ENCODE peak calls at places on chromosomes 6 and 20, in nine cellular contexts. D is K562, O is HL-60, Y is HCT116, X is suprapubic skin, K is breast epithelium, A is Panc1, N is transverse colon, W is stomach. L is an unnamed sample.

GRCh38 chr20:32028647-32029372 is 18.6 kb downstream of the CCM2L start:
- DNase-seq in D (no peak), O (no peak), Y (no peak), X (no peak), K (no peak), A (no peak), N (no peak), W (no peak), L (no peak)

GRCh38 chr6:19757036-19757435 is 80.1 kb upstream of the ID4 start:
- DNase-seq in D (no peak), O (no peak), Y (no peak), X (no peak), K (no peak), A (no peak), N (no peak), W (no peak), L (no peak)

GRCh38 chr6:131694832-131695426 is 6.3 kb downstream of the OR2A4 start:
- DNase-seq in D (peak), O (peak), Y (peak), X (no peak), K (no peak), A (peak), N (peak), W (peak), L (peak)

GRCh38 chr6:129903082-129903481 is 42.0 kb upstream of the TMEM244 start:
- DNase-seq in D (no peak), O (no peak), Y (no peak), X (no peak), K (no peak), A (no peak), N (no peak), W (no peak), L (no peak)

GRCh38 chr20:4672948-4673347 is 48.8 kb upstream of the PRND start:
- DNase-seq in D (no peak), O (no peak), Y (no peak), X (no peak), K (no peak), A (no peak), N (no peak), W (no peak), L (no peak)

GRCh38 chr6:147507162-147508072 is 1.1 kb upstream of the SAMD5 start:
- DNase-seq in D (no peak), O (no peak), Y (no peak), X (no peak), K (no peak), A (no peak), N (peak), W (no peak), L (no peak)

GRCh38 chr6:42260972-42261371 is 43.3 kb upstream of the MRPS10 start:
- DNase-seq in D (peak), O (peak), Y (no peak), X (no peak), K (no peak), A (no peak), N (peak), W (no peak), L (no peak)

GRCh38 chr20:58675641-58676040 is 17.0 kb upstream of the NPEPL1 start:
- DNase-seq in D (no peak), O (no peak), Y (no peak), X (no peak), K (no peak), A (no peak), N (no peak), W (no peak), L (no peak)

GRCh38 chr6:9657994-9658393 is 756.9 kb downstream of the TFAP2A start:
- DNase-seq in D (no peak), O (no peak), Y (no peak), X (no peak), K (no peak), A (no peak), N (no peak), W (no peak), L (no peak)

GRCh38 chr6:19691465-19692167 is 145.6 kb upstream of the ID4 start:
- DNase-seq in D (no peak), O (no peak), Y (no peak), X (no peak), K (no peak), A (no peak), N (no peak), W (no peak), L (no peak)

GRCh38 chr20:62066983-62067433 is 1.3 kb upstream of the TAF4 start:
- DNase-seq in D (peak), O (no peak), Y (no peak), X (no peak), K (no peak), A (no peak), N (peak), W (no peak), L (no peak)

GRCh38 chr6:41779336-41779735 is 364 bp downstream of the FRS3 start:
- DNase-seq in D (no peak), O (no peak), Y (no peak), X (no peak), K (no peak), A (no peak), N (no peak), W (no peak), L (no peak)

GRCh38 chr6:163432300-163432699 is 17.8 kb downstream of the QKI start:
- DNase-seq in D (no peak), O (no peak), Y (no peak), X (no peak), K (no peak), A (no peak), N (no peak), W (no peak), L (no peak)

GRCh38 chr20:50108571-50109235 is 4.2 kb downstream of the UBE2V1 start:
- DNase-seq in D (no peak), O (no peak), Y (no peak), X (peak), K (no peak), A (no peak), N (no peak), W (no peak), L (no peak)

GRCh38 chr6:106089981-106090380 is 3.8 kb downstream of the PRDM1 start:
- DNase-seq in D (no peak), O (peak), Y (no peak), X (no peak), K (no peak), A (no peak), N (no peak), W (no peak), L (no peak)

GRCh38 chr6:139376604-139377218 is 2.3 kb upstream of the CITED2 start:
- DNase-seq in D (no peak), O (no peak), Y (no peak), X (peak), K (peak), A (no peak), N (peak), W (peak), L (peak)

GRCh38 chr20:55974491-55975202 is 30.7 kb downstream of the CBLN4 start:
- DNase-seq in D (no peak), O (no peak), Y (no peak), X (no peak), K (no peak), A (no peak), N (no peak), W (no peak), L (no peak)

GRCh38 chr6:81890846-81891245 is 138.4 kb upstream of the TENT5A start:
- DNase-seq in D (no peak), O (no peak), Y (no peak), X (no peak), K (no peak), A (no peak), N (no peak), W (no peak), L (no peak)

GRCh38 chr6:16836186-16836981 is 75.1 kb upstream of the ATXN1 start:
- DNase-seq in D (no peak), O (no peak), Y (no peak), X (no peak), K (no peak), A (no peak), N (no peak), W (no peak), L (no peak)

GRCh38 chr6:39083111-39083702 is 31.8 kb downstream of the SAYSD1 start:
- DNase-seq in D (no peak), O (no peak), Y (no peak), X (no peak), K (no peak), A (no peak), N (no peak), W (no peak), L (no peak)

GRCh38 chr20:50012282-50013263 is 29.8 kb downstream of the SNAI1 start:
- DNase-seq in D (peak), O (peak), Y (no peak), X (no peak), K (no peak), A (no peak), N (peak), W (no peak), L (no peak)

GRCh38 chr6:52718535-52718934 is 44.7 kb downstream of the GSTA2 start:
- DNase-seq in D (no peak), O (no peak), Y (no peak), X (no peak), K (no peak), A (no peak), N (no peak), W (no peak), L (no peak)

GRCh38 chr20:17841751-17842191 is 126.8 kb downstream of the SNX5 start:
- DNase-seq in D (no peak), O (no peak), Y (no peak), X (no peak), K (no peak), A (no peak), N (no peak), W (no peak), L (no peak)

GRCh38 chr6:100892693-100893092 is 11.6 kb upstream of the ASCC3 start:
- DNase-seq in D (no peak), O (no peak), Y (no peak), X (no peak), K (no peak), A (no peak), N (no peak), W (no peak), L (no peak)

GRCh38 chr6:26327450-26328264 is 37.3 kb upstream of the BTN3A2 start:
- DNase-seq in D (no peak), O (peak), Y (peak), X (no peak), K (no peak), A (no peak), N (peak), W (no peak), L (no peak)

GRCh38 chr6:113306552-113307145 is 550.5 kb upstream of the MARCKS start:
- DNase-seq in D (peak), O (peak), Y (peak), X (peak), K (peak), A (peak), N (peak), W (peak), L (peak)

GRCh38 chr6:5497896-5498578 is 236.7 kb downstream of the FARS2 start:
- DNase-seq in D (no peak), O (no peak), Y (no peak), X (no peak), K (no peak), A (peak), N (no peak), W (no peak), L (no peak)
- TF ChIP-seq POLR2AphosphoS5 in D (no peak), O (no peak), Y (no peak), X (no peak), K (no peak), A (no peak), N (no peak), W (no peak), L (no peak)

GRCh38 chr6:23656257-23656731 is 469.7 kb upstream of the NRSN1 start:
- DNase-seq in D (no peak), O (no peak), Y (no peak), X (no peak), K (no peak), A (no peak), N (no peak), W (no peak), L (no peak)

GRCh38 chr6:23655502-23655901 is 470.5 kb upstream of the NRSN1 start:
- DNase-seq in D (no peak), O (no peak), Y (no peak), X (no peak), K (no peak), A (no peak), N (no peak), W (no peak), L (no peak)

GRCh38 chr6:23659125-23659524 is 466.9 kb upstream of the NRSN1 start:
- DNase-seq in D (no peak), O (no peak), Y (no peak), X (no peak), K (no peak), A (no peak), N (peak), W (no peak), L (no peak)

GRCh38 chr6:23654745-23655144 is 471.3 kb upstream of the NRSN1 start:
- DNase-seq in D (no peak), O (no peak), Y (no peak), X (no peak), K (no peak), A (no peak), N (peak), W (no peak), L (no peak)

DNA sequence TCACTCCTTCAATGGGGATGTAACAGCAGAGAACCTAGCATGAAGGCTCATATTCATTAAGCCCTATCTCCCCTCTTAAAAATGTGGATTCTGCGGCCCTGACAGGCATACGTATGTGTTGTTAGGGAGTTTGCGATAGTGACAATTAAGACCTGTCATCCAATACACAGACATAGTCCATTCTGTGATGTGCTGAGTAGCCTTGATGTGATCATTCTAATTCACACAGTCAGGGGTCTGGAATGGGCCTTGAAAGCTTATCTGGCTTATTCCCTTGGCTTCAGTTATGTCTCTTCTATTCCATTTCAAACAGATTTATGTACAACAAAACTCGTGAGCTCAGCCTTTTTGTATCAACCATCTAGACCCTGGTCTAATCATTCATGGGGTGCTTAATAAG is 469.2 kb upstream of the NRSN1 start:
- DNase-seq in D (no peak), O (no peak), Y (no peak), X (no peak), K (no peak), A (no peak), N (no peak), W (no peak), L (no peak)
- TF ChIP-seq POLR2AphosphoS5 in D (no peak), O (no peak), Y (no peak), X (no peak), K (no peak), A (no peak), N (no peak), W (no peak), L (no peak)

GRCh38 chr6:44804546-44804945 is 417.0 kb downstream of the CDC5L start:
- DNase-seq in D (no peak), O (no peak), Y (no peak), X (no peak), K (no peak), A (no peak), N (no peak), W (no peak), L (no peak)

GRCh38 chr6:44808148-44808547 is 420.6 kb downstream of the CDC5L start:
- DNase-seq in D (no peak), O (no peak), Y (no peak), X (no peak), K (no peak), A (no peak), N (no peak), W (no peak), L (no peak)

GRCh38 chr6:44806656-44807055 is 419.1 kb downstream of the CDC5L start:
- DNase-seq in D (no peak), O (no peak), Y (no peak), X (no peak), K (no peak), A (no peak), N (peak), W (no peak), L (peak)

GRCh38 chr6:44804016-44804415 is 416.5 kb downstream of the CDC5L start:
- DNase-seq in D (no peak), O (no peak), Y (no peak), X (no peak), K (no peak), A (no peak), N (no peak), W (no peak), L (no peak)

GRCh38 chr6:44805239-44805849 is 417.8 kb downstream of the CDC5L start:
- DNase-seq in D (no peak), O (no peak), Y (no peak), X (no peak), K (no peak), A (no peak), N (no peak), W (no peak), L (no peak)
- TF ChIP-seq POLR2AphosphoS5 in D (no peak), O (no peak), Y (no peak), X (no peak), K (no peak), A (no peak), N (peak), W (no peak), L (no peak)

GRCh38 chr6:168514216-168514615 is 73.2 kb downstream of the SMOC2 start:
- DNase-seq in D (no peak), O (no peak), Y (no peak), X (peak), K (no peak), A (no peak), N (peak), W (peak), L (no peak)
- TF ChIP-seq POLR2AphosphoS5 in D (no peak), O (no peak), Y (no peak), X (no peak), K (peak), A (no peak), N (no peak), W (peak), L (no peak)

GRCh38 chr20:45878076-45878731 is 2.8 kb upstream of the ZSWIM1 start:
- DNase-seq in D (peak), O (no peak), Y (no peak), X (no peak), K (no peak), A (no peak), N (no peak), W (no peak), L (no peak)

GRCh38 chr20:45883100-45883469 is 2.1 kb downstream of the ZSWIM1 start:
- DNase-seq in D (no peak), O (no peak), Y (no peak), X (no peak), K (no peak), A (no peak), N (no peak), W (no peak), L (no peak)

GRCh38 chr20:45882469-45883099 is 1.6 kb downstream of the ZSWIM1 start:
- DNase-seq in D (no peak), O (no peak), Y (no peak), X (no peak), K (no peak), A (no peak), N (no peak), W (no peak), L (no peak)

GRCh38 chr20:45886590-45887345 is 654 bp downstream of the SPATA25 start:
- DNase-seq in D (no peak), O (no peak), Y (no peak), X (no peak), K (no peak), A (no peak), N (no peak), W (no peak), L (no peak)

DNA sequence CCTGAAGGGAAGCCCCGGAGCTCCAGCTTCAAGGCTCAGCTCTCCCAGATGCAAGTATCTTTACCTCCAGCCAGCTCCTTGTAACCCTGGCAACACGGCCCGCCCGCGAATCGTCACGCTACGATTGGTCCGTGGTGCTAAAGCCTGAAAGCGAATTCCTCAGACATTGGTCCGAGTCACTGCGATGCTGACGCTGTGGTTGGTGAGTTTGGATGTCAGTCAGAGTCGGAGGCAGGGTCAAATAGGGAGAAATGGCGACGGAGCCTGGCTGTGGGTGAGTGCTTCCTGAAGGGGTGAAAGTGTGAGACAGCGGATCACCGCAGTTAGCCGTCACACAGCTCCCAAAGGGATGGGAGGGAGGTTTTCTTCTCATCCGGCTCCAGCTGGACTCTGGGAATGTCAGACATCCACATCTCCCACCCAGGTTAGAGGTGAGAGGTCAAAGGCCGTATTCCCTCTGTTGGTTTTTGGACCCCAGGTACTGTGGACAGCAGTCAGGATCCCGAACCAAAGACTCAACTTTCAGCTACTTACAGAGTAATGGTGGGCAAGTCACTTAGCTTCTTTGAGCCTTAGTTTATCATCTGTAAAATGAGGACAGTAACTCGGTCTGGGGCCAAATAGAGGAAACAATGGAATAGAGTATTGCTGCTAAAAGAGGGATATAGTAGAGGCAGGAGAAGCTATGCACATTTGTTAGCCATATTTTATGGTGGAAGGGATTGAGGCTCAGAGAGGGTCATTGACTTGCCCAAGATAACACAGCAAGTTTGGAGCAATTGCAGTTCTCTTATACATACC is at the start of gene ZSWIM1:
- DNase-seq in D (peak), O (peak), Y (peak), X (peak), K (peak), A (peak), N (peak), W (peak), L (peak)
- TF ChIP-seq POLR2AphosphoS5 in D (peak), O (peak), Y (peak), X (no peak), K (peak), A (peak), N (peak), W (peak), L (peak)

GRCh38 chr6:77430506-77430905 is 32.8 kb downstream of the HTR1B start:
- DNase-seq in D (no peak), O (no peak), Y (no peak), X (no peak), K (no peak), A (no peak), N (no peak), W (no peak), L (no peak)
- TF ChIP-seq POLR2AphosphoS5 in D (no peak), O (no peak), Y (no peak), X (no peak), K (no peak), A (no peak), N (no peak), W (no peak), L (no peak)

GRCh38 chr20:24816431-24816830 is 132.6 kb upstream of the CST7 start:
- DNase-seq in D (no peak), O (no peak), Y (no peak), X (no peak), K (no peak), A (no peak), N (no peak), W (no peak), L (no peak)

GRCh38 chr20:24814556-24815195 is 134.4 kb upstream of the CST7 start:
- DNase-seq in D (no peak), O (no peak), Y (no peak), X (no peak), K (no peak), A (no peak), N (no peak), W (no peak), L (no peak)

GRCh38 chr20:24816907-24817306 is 132.2 kb upstream of the CST7 start:
- DNase-seq in D (no peak), O (peak), Y (no peak), X (peak), K (no peak), A (no peak), N (no peak), W (no peak), L (no peak)

GRCh38 chr20:24815196-24815815 is 133.8 kb upstream of the CST7 start:
- DNase-seq in D (no peak), O (no peak), Y (no peak), X (no peak), K (no peak), A (no peak), N (no peak), W (no peak), L (no peak)

GRCh38 chr20:24815931-24816330 is 133.1 kb upstream of the CST7 start:
- DNase-seq in D (no peak), O (no peak), Y (no peak), X (no peak), K (no peak), A (no peak), N (no peak), W (no peak), L (no peak)
- TF ChIP-seq POLR2AphosphoS5 in D (no peak), O (no peak), Y (no peak), X (no peak), K (no peak), A (no peak), N (no peak), W (no peak), L (no peak)